ENCODE peak calls at places on chromosomes 16 and 17, in ten cellular contexts. R, K, I, U, P, S, M, V, X and B are unnamed samples.
A peak's percentile ranks its signal among the peaks of the same experiment; 100 is the strongest.

GRCh38 chr16:89038221-89038721 is 55.4 kb upstream of the ACSF3 start:
- DNase-seq in R (peak; percentile 1), K (no peak), I (no peak), U (no peak), P (no peak), S (no peak), M (no peak), V (no peak), X (no peak), B (no peak)

GRCh38 chr16:19776147-19776546 is 58.1 kb downstream of the IQCK start:
- DNase-seq in R (no peak), K (no peak), I (no peak), U (peak; percentile 54), P (no peak), S (no peak), M (no peak), V (no peak), X (no peak), B (no peak)

GRCh38 chr17:45432405-45433113 is at the start of gene ARHGAP27:
- DNase-seq in R (peak; percentile 50), K (peak; percentile 49), I (no peak), U (no peak), P (peak; percentile 37), S (peak; percentile 46), M (no peak), V (no peak), X (no peak), B (peak; percentile 65)

GRCh38 chr17:82782657-82783207 is 30.9 kb downstream of the TBCD start:
- DNase-seq in R (no peak), K (no peak), I (no peak), U (no peak), P (no peak), S (no peak), M (no peak), V (no peak), X (no peak), B (no peak)

GRCh38 chr17:18267927-18268711 is 7.7 kb downstream of the MIEF2 start:
- DNase-seq in R (peak; percentile 63), K (no peak), I (no peak), U (peak; percentile 24), P (no peak), S (peak; percentile 67), M (no peak), V (no peak), X (no peak), B (peak; percentile 71)

GRCh38 chr16:85296859-85297698 is 184.8 kb upstream of the CIBAR2 start:
- DNase-seq in R (peak; percentile 61), K (peak; percentile 68), I (no peak), U (no peak), P (peak; percentile 30), S (peak; percentile 45), M (peak; percentile 57), V (no peak), X (no peak), B (peak; percentile 63)

GRCh38 chr17:61334673-61335072 is 65.0 kb upstream of the TBX2 start:
- DNase-seq in R (no peak), K (no peak), I (no peak), U (no peak), P (no peak), S (no peak), M (no peak), V (no peak), X (no peak), B (no peak)

GRCh38 chr17:9987779-9988585 is 82.9 kb upstream of the RCVRN start:
- DNase-seq in R (peak; percentile 55), K (peak; percentile 8), I (peak; percentile 20), U (peak; percentile 4), P (no peak), S (peak; percentile 32), M (peak; percentile 49), V (no peak), X (no peak), B (peak; percentile 30)

GRCh38 chr17:72407336-72408121 is 286.7 kb downstream of the SOX9 start:
- DNase-seq in R (peak; percentile 17), K (no peak), I (peak; percentile 91), U (peak; percentile 89), P (peak; percentile 89), S (peak; percentile 98), M (no peak), V (peak; percentile 92), X (peak; percentile 91), B (peak; percentile 97)

GRCh38 chr17:55275894-55276804 is 11.4 kb downstream of the HLF start:
- DNase-seq in R (no peak), K (no peak), I (no peak), U (no peak), P (no peak), S (peak; percentile 23), M (no peak), V (peak; percentile 52), X (no peak), B (peak; percentile 38)

GRCh38 chr17:28953444-28954118 is 2.3 kb upstream of the PHF12 start:
- DNase-seq in R (peak; percentile 83), K (peak; percentile 63), I (no peak), U (peak; percentile 46), P (peak; percentile 28), S (peak; percentile 41), M (peak; percentile 74), V (no peak), X (peak; percentile 15), B (peak; percentile 65)

GRCh38 chr16:69865701-69866100 is 85.4 kb upstream of the CLEC18A start:
- DNase-seq in R (no peak), K (no peak), I (no peak), U (no peak), P (no peak), S (peak; percentile 85), M (no peak), V (no peak), X (no peak), B (peak; percentile 91)

GRCh38 chr17:50128441-50129302 is 1.3 kb downstream of the SAMD14 start:
- DNase-seq in R (peak; percentile 30), K (no peak), I (no peak), U (no peak), P (no peak), S (no peak), M (peak; percentile 43), V (no peak), X (no peak), B (peak; percentile 37)

GRCh38 chr16:74724820-74725549 is 24.3 kb upstream of the MLKL start:
- DNase-seq in R (no peak), K (no peak), I (peak; percentile 29), U (no peak), P (no peak), S (peak; percentile 80), M (peak; percentile 21), V (no peak), X (no peak), B (peak; percentile 86)

GRCh38 chr17:27601975-27602302 is 29.0 kb upstream of the LGALS9 start:
- DNase-seq in R (no peak), K (no peak), I (no peak), U (no peak), P (no peak), S (no peak), M (no peak), V (no peak), X (no peak), B (no peak)

GRCh38 chr17:10151667-10152496 is 46.5 kb downstream of the GAS7 start:
- DNase-seq in R (no peak), K (no peak), I (no peak), U (no peak), P (no peak), S (no peak), M (no peak), V (no peak), X (no peak), B (no peak)

GRCh38 chr16:60914334-60914733 is 1121.9 kb downstream of the CDH8 start:
- DNase-seq in R (no peak), K (no peak), I (no peak), U (no peak), P (no peak), S (no peak), M (no peak), V (no peak), X (no peak), B (no peak)

GRCh38 chr16:67865318-67865717 is 7.5 kb upstream of the EDC4 start:
- DNase-seq in R (no peak), K (no peak), I (no peak), U (peak; percentile 12), P (peak; percentile 14), S (peak; percentile 47), M (no peak), V (no peak), X (no peak), B (peak; percentile 72)

GRCh38 chr16:58537124-58537906 is 22.0 kb downstream of the SETD6 start:
- DNase-seq in R (no peak), K (no peak), I (no peak), U (no peak), P (no peak), S (no peak), M (no peak), V (no peak), X (no peak), B (no peak)

GRCh38 chr17:37650419-37651003 is 7.3 kb upstream of the DDX52 start:
- DNase-seq in R (peak; percentile 43), K (peak; percentile 13), I (peak; percentile 43), U (no peak), P (peak; percentile 17), S (peak; percentile 67), M (peak; percentile 27), V (no peak), X (peak; percentile 33), B (peak; percentile 74)

GRCh38 chr17:44314869-44315661 is 6.7 kb downstream of the RUNDC3A start:
- DNase-seq in R (peak; percentile 70), K (peak; percentile 66), I (no peak), U (peak; percentile 79), P (no peak), S (peak; percentile 29), M (no peak), V (no peak), X (peak; percentile 21), B (peak; percentile 51)

GRCh38 chr16:49498241-49499017 is 124.8 kb downstream of the C16orf78 start:
- DNase-seq in R (no peak), K (no peak), I (no peak), U (peak; percentile 96), P (no peak), S (no peak), M (no peak), V (no peak), X (no peak), B (no peak)

GRCh38 chr17:35849469-35850348 is 19.0 kb downstream of the HEATR9 start:
- DNase-seq in R (peak; percentile 50), K (peak; percentile 59), I (peak; percentile 70), U (peak; percentile 46), P (peak; percentile 22), S (peak; percentile 70), M (peak; percentile 41), V (no peak), X (peak; percentile 45), B (peak; percentile 73)

GRCh38 chr16:19886061-19886792 is 1.6 kb upstream of the GPRC5B start:
- DNase-seq in R (peak; percentile 83), K (peak; percentile 81), I (peak; percentile 56), U (peak; percentile 81), P (peak; percentile 70), S (peak; percentile 81), M (peak; percentile 86), V (peak; percentile 60), X (peak; percentile 71), B (peak; percentile 77)

GRCh38 chr17:16428098-16428882 is 12.9 kb downstream of the TRPV2 start:
- DNase-seq in R (peak; percentile 67), K (peak; percentile 65), I (no peak), U (peak; percentile 13), P (no peak), S (peak; percentile 64), M (peak; percentile 62), V (no peak), X (no peak), B (peak; percentile 62)

GRCh38 chr17:42618442-42619150 is 9.1 kb downstream of the TUBG1 start:
- DNase-seq in R (peak; percentile 19), K (no peak), I (no peak), U (peak; percentile 29), P (peak; percentile 29), S (peak; percentile 20), M (no peak), V (peak; percentile 60), X (peak; percentile 53), B (peak; percentile 52)

GRCh38 chr16:85617948-85618347 is 4.8 kb downstream of the GSE1 start:
- DNase-seq in R (no peak), K (no peak), I (no peak), U (no peak), P (no peak), S (no peak), M (no peak), V (peak; percentile 68), X (no peak), B (no peak)